ENCODE peak calls at places on chromosomes 5 and 9, in four cellular contexts. B is AG10803, J is RWPE1, E is cardiac muscle cell. U is an unnamed sample.

GRCh38 chr5:951940-952596 is 56.5 kb upstream of the NKD2 start:
- DNase-seq in B (no peak), J (no peak), E (no peak), U (no peak)

GRCh38 chr9:114056527-114056926 is 21.6 kb downstream of the AMBP start:
- DNase-seq in B (no peak), J (no peak), E (no peak), U (no peak)

GRCh38 chr5:137155621-137156020 is 343.5 kb downstream of the SPOCK1 start:
- DNase-seq in B (no peak), J (no peak), E (no peak), U (no peak)

GRCh38 chr5:125823572-125823971 is 599.6 kb upstream of the GRAMD2B start:
- DNase-seq in B (no peak), J (no peak), E (no peak), U (no peak)

GRCh38 chr5:51598026-51598425 is 214.8 kb downstream of the ISL1 start:
- DNase-seq in B (no peak), J (no peak), E (no peak), U (no peak)

GRCh38 chr9:100111235-100111634 is 12.2 kb downstream of the INVS start:
- DNase-seq in B (peak), J (peak), E (peak), U (no peak)

GRCh38 chr9:134625361-134626140 is 16.1 kb upstream of the COL5A1 start:
- DNase-seq in B (peak), J (no peak), E (peak), U (no peak)

GRCh38 chr9:37413311-37413710 is 9.2 kb upstream of the GRHPR start:
- DNase-seq in B (no peak), J (no peak), E (no peak), U (no peak)

GRCh38 chr5:151158287-151158661 is 695 bp upstream of the ANXA6 start:
- DNase-seq in B (no peak), J (no peak), E (peak), U (peak)

DNA sequence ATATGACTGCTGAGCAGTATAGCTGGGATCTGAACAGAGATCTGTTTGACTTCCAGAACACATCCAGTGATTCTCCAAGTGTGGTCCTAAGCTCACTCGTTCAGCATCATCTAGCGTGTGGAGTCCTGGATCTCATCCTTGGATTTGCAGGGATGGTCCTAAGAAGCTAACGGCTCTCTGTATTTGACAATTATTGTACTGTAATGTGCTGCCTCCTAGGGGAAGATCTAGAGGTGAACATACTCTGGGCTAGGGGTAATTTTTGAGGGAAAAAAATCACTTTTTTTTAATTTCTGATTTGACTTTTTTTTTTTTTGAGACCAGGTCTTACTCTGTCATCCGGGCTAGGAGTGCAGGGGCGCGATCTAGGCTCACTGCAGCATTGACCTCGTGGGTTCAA is 1.5 kb downstream of the SLC26A2 start:
- DNase-seq in B (peak), J (peak), E (peak), U (peak)
- TF ChIP-seq CTCF in B (peak), J (peak), E (peak), U (peak)

GRCh38 chr5:39314591-39314990 is 49.7 kb downstream of the C9 start:
- DNase-seq in B (no peak), J (no peak), E (no peak), U (no peak)
- TF ChIP-seq CTCF in B (no peak), J (no peak), E (no peak), U (no peak)

GRCh38 chr5:173396311-173396993 is 68.2 kb upstream of the STC2 start:
- DNase-seq in B (peak), J (no peak), E (peak), U (peak)
- TF ChIP-seq CTCF in B (peak), J (no peak), E (peak), U (no peak)

DNA sequence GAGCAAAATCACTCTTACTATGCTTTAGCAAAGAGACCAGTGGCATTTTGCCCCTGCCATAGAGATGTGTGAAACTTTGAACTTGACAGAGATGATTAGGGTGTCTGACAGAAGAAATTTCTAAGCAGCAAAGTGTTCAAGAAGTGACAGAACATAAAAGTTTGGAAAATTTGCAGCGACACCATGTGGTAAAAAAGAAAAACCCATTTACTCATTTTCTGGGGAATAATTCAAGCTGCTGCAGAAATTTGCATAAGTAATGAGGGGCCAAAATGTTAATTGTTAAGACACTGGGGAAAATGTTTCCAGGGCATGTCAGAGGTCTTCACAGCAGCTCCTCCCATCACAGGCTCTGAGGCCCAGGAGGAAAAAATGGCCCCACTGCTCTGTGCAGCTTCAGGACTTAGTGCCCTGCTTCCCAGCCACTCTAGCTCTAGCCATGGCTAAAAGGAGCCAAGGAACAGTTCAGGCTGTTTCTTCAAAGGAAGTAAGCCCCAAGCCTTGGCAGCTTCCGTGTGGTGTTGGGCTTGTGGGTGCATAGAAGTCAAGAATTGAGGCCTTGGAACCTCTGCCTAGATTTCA is 6.1 kb upstream of the AP3B1 start:
- DNase-seq in B (peak), J (no peak), E (peak), U (no peak)
- TF ChIP-seq CTCF in B (peak), J (peak), E (peak), U (peak)

GRCh38 chr5:132100672-132101261 is 27.2 kb downstream of the CSF2 start:
- DNase-seq in B (no peak), J (no peak), E (no peak), U (peak)

GRCh38 chr5:132098621-132099020 is 25.0 kb downstream of the CSF2 start:
- DNase-seq in B (no peak), J (no peak), E (no peak), U (no peak)

GRCh38 chr5:132101385-132101880 is 27.8 kb downstream of the CSF2 start:
- DNase-seq in B (no peak), J (no peak), E (no peak), U (no peak)

GRCh38 chr5:132099073-132099748 is 25.6 kb downstream of the CSF2 start:
- DNase-seq in B (no peak), J (no peak), E (no peak), U (peak)

GRCh38 chr5:132099905-132100304 is 26.3 kb downstream of the CSF2 start:
- DNase-seq in B (no peak), J (no peak), E (no peak), U (no peak)
- TF ChIP-seq CTCF in B (no peak), J (no peak), E (no peak), U (no peak)

GRCh38 chr5:81313686-81314085 is 12.3 kb downstream of the ZCCHC9 start:
- DNase-seq in B (peak), J (no peak), E (no peak), U (no peak)
- TF ChIP-seq CTCF in B (no peak), J (no peak), E (no peak), U (no peak)

DNA sequence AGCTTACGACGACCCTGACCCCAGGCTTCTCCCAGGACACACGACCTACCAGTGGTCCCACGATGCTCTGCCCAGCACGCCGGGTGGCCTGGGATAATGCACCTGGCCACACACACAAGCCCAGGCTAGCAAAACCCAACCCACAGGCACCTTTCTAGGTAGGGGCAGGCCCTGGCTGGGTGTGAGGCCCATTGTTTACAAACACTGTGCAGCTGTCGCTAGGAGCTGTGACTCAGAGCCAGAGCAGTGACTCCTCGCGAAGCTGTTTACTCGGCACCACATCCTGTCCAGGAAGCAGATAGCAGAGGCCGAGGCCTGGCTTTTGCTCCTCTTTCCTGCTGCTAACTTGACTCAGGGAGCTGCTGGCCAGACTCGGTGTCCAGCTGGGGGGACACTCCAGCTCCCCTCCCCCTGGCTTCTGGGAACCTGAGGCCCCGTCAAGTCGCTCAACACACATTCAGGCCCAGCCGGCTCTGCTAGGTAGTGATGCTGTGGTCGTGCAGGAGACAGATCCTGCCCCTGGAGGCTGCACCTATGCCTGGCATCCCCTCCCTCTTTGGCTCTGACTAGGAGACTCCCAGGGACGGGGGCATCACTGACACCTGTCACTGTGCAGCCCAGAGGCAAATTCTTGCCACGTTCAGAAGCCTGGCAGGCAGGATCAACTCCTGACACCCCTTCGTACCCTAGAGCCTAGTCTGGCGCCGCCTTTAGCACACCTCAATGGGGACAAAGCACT is 12.8 kb upstream of the RALGDS start:
- DNase-seq in B (peak), J (peak), E (peak), U (peak)
- TF ChIP-seq CTCF in B (no peak), J (no peak), E (no peak), U (no peak)

GRCh38 chr5:73437126-73438047 is 11.2 kb downstream of the FOXD1 start:
- DNase-seq in B (peak), J (peak), E (no peak), U (no peak)
- TF ChIP-seq CTCF in B (peak), J (peak), E (peak), U (no peak)